ENCODE peak calls at places on chromosomes 3 and 15, in ten cellular contexts. One of them, this sample, is unnamed. For H3K36me3, the result is how much of the 10 kb centered on the place peaks cover.

GRCh38 chr15:81309647-81310460 is 14.1 kb downstream of the STARD5 start:
- DNase-seq in spleen: no peak
- DNase-seq in right atrium auricular region: no peak
- DNase-seq in hepatocyte: no peak
- DNase-seq in neural progenitor cell: no peak
- DNase-seq in HCT116: no peak
- DNase-seq in prostate gland: no peak
- DNase-seq in HepG2: no peak
- DNase-seq in upper lobe of right lung: no peak
- DNase-seq in fibroblast of lung: no peak
- DNase-seq in this sample: peak

GRCh38 chr15:59994855-59995557 is 9.1 kb upstream of the FOXB1 start:
- DNase-seq in upper lobe of right lung: no peak
- DNase-seq in spleen: no peak
- DNase-seq in hepatocyte: no peak
- DNase-seq in prostate gland: no peak
- DNase-seq in HepG2: no peak
- DNase-seq in fibroblast of lung: no peak
- DNase-seq in neural progenitor cell: peak
- DNase-seq in right atrium auricular region: no peak
- DNase-seq in HCT116: no peak
- DNase-seq in this sample: no peak

GRCh38 chr3:47057212-47057671 is 77.8 kb downstream of the NBEAL2 start:
- DNase-seq in HepG2: no peak
- DNase-seq in HCT116: no peak
- DNase-seq in upper lobe of right lung: no peak
- DNase-seq in prostate gland: no peak
- DNase-seq in hepatocyte: no peak
- DNase-seq in right atrium auricular region: no peak
- DNase-seq in fibroblast of lung: peak
- DNase-seq in neural progenitor cell: no peak
- DNase-seq in spleen: no peak
- DNase-seq in this sample: no peak

GRCh38 chr3:138332472-138333073 is 2.9 kb upstream of the NME9 start:
- DNase-seq in fibroblast of lung: peak
- DNase-seq in hepatocyte: peak
- DNase-seq in HepG2: peak
- DNase-seq in right atrium auricular region: no peak
- DNase-seq in spleen: no peak
- DNase-seq in HCT116: peak
- DNase-seq in upper lobe of right lung: no peak
- DNase-seq in neural progenitor cell: peak
- DNase-seq in prostate gland: no peak
- DNase-seq in this sample: no peak

GRCh38 chr15:95300958-95301357 is 1029.5 kb upstream of the NR2F2 start:
- DNase-seq in neural progenitor cell: no peak
- DNase-seq in HepG2: no peak
- DNase-seq in HCT116: no peak
- DNase-seq in spleen: no peak
- DNase-seq in fibroblast of lung: peak
- DNase-seq in upper lobe of right lung: no peak
- DNase-seq in hepatocyte: no peak
- DNase-seq in prostate gland: no peak
- DNase-seq in right atrium auricular region: no peak
- DNase-seq in this sample: no peak

GRCh38 chr3:24388611-24389010 is 106.0 kb downstream of the THRB start:
- DNase-seq in prostate gland: no peak
- DNase-seq in upper lobe of right lung: no peak
- DNase-seq in fibroblast of lung: no peak
- DNase-seq in neural progenitor cell: no peak
- DNase-seq in spleen: no peak
- DNase-seq in HepG2: no peak
- DNase-seq in HCT116: no peak
- DNase-seq in hepatocyte: no peak
- DNase-seq in right atrium auricular region: no peak
- DNase-seq in this sample: no peak

GRCh38 chr3:148329481-148330220 is 368.1 kb upstream of the AGTR1 start:
- DNase-seq in neural progenitor cell: no peak
- DNase-seq in HepG2: no peak
- DNase-seq in fibroblast of lung: peak
- DNase-seq in spleen: no peak
- DNase-seq in HCT116: no peak
- DNase-seq in right atrium auricular region: no peak
- DNase-seq in upper lobe of right lung: no peak
- DNase-seq in prostate gland: no peak
- DNase-seq in hepatocyte: no peak
- DNase-seq in this sample: no peak

GRCh38 chr15:68704496-68705021 is 116.1 kb downstream of the ANP32A start:
- DNase-seq in HepG2: no peak
- DNase-seq in right atrium auricular region: peak
- DNase-seq in neural progenitor cell: peak
- DNase-seq in HCT116: no peak
- DNase-seq in fibroblast of lung: peak
- DNase-seq in prostate gland: peak
- DNase-seq in hepatocyte: peak
- DNase-seq in spleen: peak
- DNase-seq in upper lobe of right lung: no peak
- DNase-seq in this sample: no peak

GRCh38 chr3:30604091-30604490 is 2.3 kb upstream of the TGFBR2 start:
- DNase-seq in right atrium auricular region: no peak
- DNase-seq in hepatocyte: no peak
- DNase-seq in HCT116: no peak
- DNase-seq in upper lobe of right lung: no peak
- DNase-seq in spleen: no peak
- DNase-seq in neural progenitor cell: no peak
- DNase-seq in prostate gland: no peak
- DNase-seq in HepG2: no peak
- DNase-seq in fibroblast of lung: no peak
- DNase-seq in this sample: no peak

GRCh38 chr15:72758195-72758594 is 25.4 kb downstream of the ADPGK start:
- DNase-seq in right atrium auricular region: no peak
- DNase-seq in fibroblast of lung: peak
- DNase-seq in hepatocyte: peak
- DNase-seq in neural progenitor cell: no peak
- DNase-seq in HepG2: no peak
- DNase-seq in upper lobe of right lung: no peak
- DNase-seq in spleen: no peak
- DNase-seq in HCT116: no peak
- DNase-seq in prostate gland: no peak
- DNase-seq in this sample: no peak

GRCh38 chr3:17052348-17052747 is 167.6 kb downstream of the PLCL2 start:
- DNase-seq in right atrium auricular region: no peak
- DNase-seq in prostate gland: no peak
- DNase-seq in HCT116: no peak
- DNase-seq in HepG2: no peak
- DNase-seq in hepatocyte: no peak
- DNase-seq in neural progenitor cell: no peak
- DNase-seq in fibroblast of lung: no peak
- DNase-seq in upper lobe of right lung: no peak
- DNase-seq in spleen: no peak
- DNase-seq in this sample: no peak

GRCh38 chr3:164208026-164208425 is 870.3 kb downstream of the SI start:
- DNase-seq in HCT116: no peak
- DNase-seq in neural progenitor cell: no peak
- DNase-seq in HepG2: no peak
- DNase-seq in prostate gland: no peak
- DNase-seq in hepatocyte: no peak
- DNase-seq in fibroblast of lung: no peak
- DNase-seq in upper lobe of right lung: no peak
- DNase-seq in spleen: no peak
- DNase-seq in right atrium auricular region: no peak
- DNase-seq in this sample: no peak

GRCh38 chr15:67832031-67832551 is 6.8 kb downstream of the SKOR1 start:
- DNase-seq in upper lobe of right lung: peak
- DNase-seq in HCT116: no peak
- DNase-seq in neural progenitor cell: peak
- DNase-seq in fibroblast of lung: no peak
- DNase-seq in prostate gland: no peak
- DNase-seq in right atrium auricular region: no peak
- DNase-seq in HepG2: no peak
- DNase-seq in hepatocyte: no peak
- DNase-seq in spleen: no peak
- DNase-seq in this sample: no peak

GRCh38 chr3:7205535-7206331 is 344.8 kb downstream of the GRM7 start:
- DNase-seq in neural progenitor cell: no peak
- DNase-seq in hepatocyte: no peak
- DNase-seq in fibroblast of lung: peak
- DNase-seq in HepG2: no peak
- DNase-seq in spleen: no peak
- DNase-seq in HCT116: no peak
- DNase-seq in upper lobe of right lung: no peak
- DNase-seq in prostate gland: no peak
- DNase-seq in right atrium auricular region: no peak
- DNase-seq in this sample: no peak

GRCh38 chr3:133374706-133375105 is 25.1 kb upstream of the BFSP2 start:
- DNase-seq in HepG2: no peak
- DNase-seq in prostate gland: no peak
- DNase-seq in upper lobe of right lung: no peak
- DNase-seq in neural progenitor cell: peak
- DNase-seq in HCT116: no peak
- DNase-seq in spleen: no peak
- DNase-seq in hepatocyte: no peak
- DNase-seq in fibroblast of lung: no peak
- DNase-seq in right atrium auricular region: no peak
- DNase-seq in this sample: no peak

GRCh38 chr3:133380481-133381225 is 19.2 kb upstream of the BFSP2 start:
- DNase-seq in prostate gland: no peak
- DNase-seq in right atrium auricular region: no peak
- DNase-seq in upper lobe of right lung: no peak
- DNase-seq in hepatocyte: no peak
- DNase-seq in HepG2: no peak
- DNase-seq in fibroblast of lung: no peak
- DNase-seq in neural progenitor cell: no peak
- DNase-seq in spleen: no peak
- DNase-seq in HCT116: no peak
- DNase-seq in this sample: no peak

GRCh38 chr3:133376805-133377204 is 23.1 kb upstream of the BFSP2 start:
- DNase-seq in HepG2: no peak
- DNase-seq in prostate gland: no peak
- DNase-seq in HCT116: no peak
- DNase-seq in neural progenitor cell: no peak
- DNase-seq in fibroblast of lung: no peak
- DNase-seq in upper lobe of right lung: no peak
- DNase-seq in spleen: no peak
- DNase-seq in right atrium auricular region: no peak
- DNase-seq in hepatocyte: no peak
- DNase-seq in this sample: no peak

GRCh38 chr3:133379926-133380325 is 19.9 kb upstream of the BFSP2 start:
- DNase-seq in HCT116: no peak
- DNase-seq in fibroblast of lung: no peak
- DNase-seq in right atrium auricular region: no peak
- DNase-seq in spleen: no peak
- DNase-seq in upper lobe of right lung: no peak
- DNase-seq in prostate gland: no peak
- DNase-seq in hepatocyte: no peak
- DNase-seq in neural progenitor cell: no peak
- DNase-seq in HepG2: no peak
- DNase-seq in this sample: no peak

DNA sequence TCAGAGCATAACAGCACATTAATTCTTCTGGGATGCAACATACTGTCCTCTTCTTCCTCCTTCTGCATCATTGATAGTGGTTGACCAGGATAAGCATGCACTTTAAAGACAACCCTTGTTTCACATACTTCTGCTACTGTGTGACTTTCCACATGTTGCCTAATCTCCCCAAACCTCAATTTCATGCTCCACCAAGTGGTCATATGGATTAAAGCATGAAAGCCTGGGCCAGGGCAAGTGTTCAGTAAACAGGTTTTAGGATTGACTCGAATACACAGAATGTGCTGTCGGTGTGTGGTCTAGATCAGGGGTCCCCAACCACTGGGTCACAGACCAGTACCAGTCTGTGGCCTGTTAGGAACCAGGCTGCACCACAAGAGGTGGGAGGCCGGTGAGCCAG is 22.5 kb upstream of the BFSP2 start:
- DNase-seq in HepG2: peak
- DNase-seq in spleen: no peak
- DNase-seq in hepatocyte: peak
- DNase-seq in right atrium auricular region: no peak
- DNase-seq in upper lobe of right lung: no peak
- DNase-seq in prostate gland: no peak
- DNase-seq in HCT116: no peak
- DNase-seq in fibroblast of lung: peak
- DNase-seq in neural progenitor cell: peak
- DNase-seq in this sample: no peak
- TF ChIP-seq CTCF in HepG2: peak
- TF ChIP-seq CTCF in spleen: no peak
- TF ChIP-seq CTCF in hepatocyte: peak
- TF ChIP-seq CTCF in right atrium auricular region: peak
- TF ChIP-seq CTCF in upper lobe of right lung: peak
- TF ChIP-seq CTCF in prostate gland: no peak
- TF ChIP-seq CTCF in HCT116: peak
- TF ChIP-seq CTCF in fibroblast of lung: peak
- TF ChIP-seq CTCF in neural progenitor cell: peak
- TF ChIP-seq CTCF in this sample: no peak

DNA sequence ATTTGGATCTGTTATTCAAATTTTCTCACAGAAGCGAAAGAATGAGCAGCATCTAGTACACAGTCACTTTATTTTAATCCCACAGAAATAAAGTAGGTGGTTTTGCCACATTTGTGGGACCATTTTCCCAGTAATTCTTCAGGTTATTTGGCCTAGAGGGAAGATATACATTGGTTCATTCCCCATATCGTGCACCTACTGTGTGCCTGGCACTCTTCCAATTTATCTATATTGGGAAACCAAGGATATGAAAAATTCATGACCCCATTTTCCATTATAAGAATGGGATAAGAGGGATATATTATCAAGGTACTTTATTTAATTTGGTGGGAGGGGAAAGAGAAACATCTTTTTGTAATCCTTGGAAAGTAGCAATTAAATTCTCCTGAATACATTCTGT is 35.1 kb downstream of the TRIP4 start:
- DNase-seq in hepatocyte: no peak
- DNase-seq in fibroblast of lung: no peak
- DNase-seq in right atrium auricular region: no peak
- DNase-seq in prostate gland: no peak
- DNase-seq in HCT116: no peak
- DNase-seq in spleen: no peak
- DNase-seq in HepG2: no peak
- DNase-seq in neural progenitor cell: no peak
- DNase-seq in upper lobe of right lung: no peak
- DNase-seq in this sample: no peak
- H3K36me3 ChIP-seq in hepatocyte: under half
- H3K36me3 ChIP-seq in fibroblast of lung: under half
- H3K36me3 ChIP-seq in right atrium auricular region: half or more
- H3K36me3 ChIP-seq in prostate gland: under half
- H3K36me3 ChIP-seq in HCT116: under half
- H3K36me3 ChIP-seq in spleen: half or more
- H3K36me3 ChIP-seq in HepG2: under half
- H3K36me3 ChIP-seq in neural progenitor cell: under half
- H3K36me3 ChIP-seq in upper lobe of right lung: half or more
- H3K36me3 ChIP-seq in this sample: half or more

GRCh38 chr15:64274541-64274940 is 81.4 kb downstream of the CSNK1G1 start:
- DNase-seq in spleen: no peak
- DNase-seq in right atrium auricular region: no peak
- DNase-seq in upper lobe of right lung: no peak
- DNase-seq in prostate gland: no peak
- DNase-seq in HCT116: no peak
- DNase-seq in fibroblast of lung: no peak
- DNase-seq in neural progenitor cell: no peak
- DNase-seq in hepatocyte: no peak
- DNase-seq in HepG2: no peak
- DNase-seq in this sample: no peak
- TF ChIP-seq CTCF in spleen: no peak
- TF ChIP-seq CTCF in right atrium auricular region: no peak
- TF ChIP-seq CTCF in upper lobe of right lung: no peak
- TF ChIP-seq CTCF in prostate gland: no peak
- TF ChIP-seq CTCF in HCT116: no peak
- TF ChIP-seq CTCF in fibroblast of lung: no peak
- TF ChIP-seq CTCF in neural progenitor cell: no peak
- TF ChIP-seq CTCF in hepatocyte: no peak
- TF ChIP-seq CTCF in HepG2: no peak
- TF ChIP-seq CTCF in this sample: no peak

GRCh38 chr3:12829886-12830784 is 11.2 kb downstream of the RPL32 start:
- DNase-seq in fibroblast of lung: no peak
- DNase-seq in hepatocyte: no peak
- DNase-seq in HCT116: no peak
- DNase-seq in HepG2: no peak
- DNase-seq in upper lobe of right lung: no peak
- DNase-seq in neural progenitor cell: no peak
- DNase-seq in right atrium auricular region: no peak
- DNase-seq in spleen: peak
- DNase-seq in prostate gland: no peak
- DNase-seq in this sample: no peak
- H3K36me3 ChIP-seq in fibroblast of lung: under half
- H3K36me3 ChIP-seq in hepatocyte: under half
- H3K36me3 ChIP-seq in HCT116: under half
- H3K36me3 ChIP-seq in HepG2: under half
- H3K36me3 ChIP-seq in upper lobe of right lung: under half
- H3K36me3 ChIP-seq in neural progenitor cell: under half
- H3K36me3 ChIP-seq in right atrium auricular region: half or more
- H3K36me3 ChIP-seq in spleen: under half
- H3K36me3 ChIP-seq in prostate gland: under half
- H3K36me3 ChIP-seq in this sample: under half